ENCODE peak calls at places on chromosomes 2 and 18, in five cellular contexts. One of them, this sample, is unnamed.

GRCh38 chr18:26403451-26403850 is 144.9 kb downstream of the KCTD1 start:
- DNase-seq in A549: no peak
- DNase-seq in K562: no peak
- DNase-seq in IMR-90: no peak
- DNase-seq in H1: no peak
- DNase-seq in this sample: no peak

GRCh38 chr2:226427538-226428307 is 371.9 kb downstream of the IRS1 start:
- DNase-seq in A549: peak
- DNase-seq in H1: no peak
- DNase-seq in K562: no peak
- DNase-seq in IMR-90: peak
- DNase-seq in this sample: peak

GRCh38 chr2:176156959-176157498 is at the start of gene HOXD3:
- DNase-seq in K562: no peak
- DNase-seq in A549: no peak
- DNase-seq in IMR-90: no peak
- DNase-seq in H1: no peak
- DNase-seq in this sample: no peak

GRCh38 chr2:203934006-203934632 is 2.4 kb upstream of the ICOS start:
- DNase-seq in H1: no peak
- DNase-seq in A549: no peak
- DNase-seq in K562: no peak
- DNase-seq in IMR-90: no peak
- DNase-seq in this sample: no peak

GRCh38 chr2:196551014-196551413 is 88.5 kb upstream of the CCDC150 start:
- DNase-seq in H1: no peak
- DNase-seq in A549: no peak
- DNase-seq in IMR-90: no peak
- DNase-seq in K562: no peak
- DNase-seq in this sample: no peak

GRCh38 chr2:28547906-28548600 is 52.2 kb downstream of the PLB1 start:
- DNase-seq in IMR-90: no peak
- DNase-seq in H1: no peak
- DNase-seq in K562: no peak
- DNase-seq in A549: no peak
- DNase-seq in this sample: no peak

GRCh38 chr2:123659120-123659519 is 366.0 kb upstream of the CNTNAP5 start:
- DNase-seq in K562: no peak
- DNase-seq in IMR-90: no peak
- DNase-seq in H1: no peak
- DNase-seq in A549: no peak
- DNase-seq in this sample: no peak

GRCh38 chr2:74416721-74417120 is 4.7 kb downstream of the C2orf81 start:
- DNase-seq in A549: no peak
- DNase-seq in IMR-90: no peak
- DNase-seq in K562: no peak
- DNase-seq in H1: no peak
- DNase-seq in this sample: no peak

GRCh38 chr2:211730215-211730614 is 808.4 kb downstream of the ERBB4 start:
- DNase-seq in K562: no peak
- DNase-seq in IMR-90: no peak
- DNase-seq in A549: no peak
- DNase-seq in H1: no peak
- DNase-seq in this sample: no peak

GRCh38 chr2:42052702-42053481 is 5.1 kb downstream of the PKDCC start:
- DNase-seq in H1: no peak
- DNase-seq in IMR-90: peak
- DNase-seq in K562: peak
- DNase-seq in A549: no peak
- DNase-seq in this sample: no peak

GRCh38 chr2:36708119-36708741 is 11.7 kb downstream of the VIT start:
- DNase-seq in H1: no peak
- DNase-seq in IMR-90: peak
- DNase-seq in A549: no peak
- DNase-seq in K562: no peak
- DNase-seq in this sample: no peak

GRCh38 chr2:151334082-151334815 is 23.1 kb upstream of the TNFAIP6 start:
- DNase-seq in IMR-90: peak
- DNase-seq in A549: peak
- DNase-seq in H1: no peak
- DNase-seq in K562: no peak
- DNase-seq in this sample: peak

GRCh38 chr18:9874730-9875129 is 11.0 kb upstream of the TXNDC2 start:
- DNase-seq in K562: no peak
- DNase-seq in A549: no peak
- DNase-seq in H1: no peak
- DNase-seq in IMR-90: peak
- DNase-seq in this sample: no peak

GRCh38 chr2:191114403-191114886 is 36.3 kb downstream of the STAT4 start:
- DNase-seq in K562: no peak
- DNase-seq in IMR-90: peak
- DNase-seq in A549: peak
- DNase-seq in H1: no peak
- DNase-seq in this sample: no peak

GRCh38 chr2:169928463-169928864 is 101.2 kb downstream of the UBR3 start:
- DNase-seq in IMR-90: peak
- DNase-seq in H1: no peak
- DNase-seq in K562: peak
- DNase-seq in A549: peak
- DNase-seq in this sample: peak

GRCh38 chr2:62216616-62217015 is 20.7 kb downstream of the B3GNT2 start:
- DNase-seq in K562: peak
- DNase-seq in IMR-90: peak
- DNase-seq in A549: peak
- DNase-seq in H1: no peak
- DNase-seq in this sample: peak

GRCh38 chr2:3637311-3637675 is 20.7 kb upstream of the ALLC start:
- DNase-seq in IMR-90: no peak
- DNase-seq in H1: no peak
- DNase-seq in A549: no peak
- DNase-seq in K562: no peak
- DNase-seq in this sample: no peak

GRCh38 chr2:27959496-27959895 is 69.0 kb downstream of the BABAM2 start:
- DNase-seq in IMR-90: peak
- DNase-seq in A549: peak
- DNase-seq in H1: no peak
- DNase-seq in K562: peak
- DNase-seq in this sample: peak

GRCh38 chr18:41845563-41845962 is 109.5 kb upstream of the PIK3C3 start:
- DNase-seq in IMR-90: no peak
- DNase-seq in A549: no peak
- DNase-seq in K562: no peak
- DNase-seq in H1: no peak
- DNase-seq in this sample: no peak

GRCh38 chr2:140274891-140275290 is 1494.7 kb upstream of the NXPH2 start:
- DNase-seq in H1: no peak
- DNase-seq in IMR-90: no peak
- DNase-seq in A549: no peak
- DNase-seq in K562: no peak
- DNase-seq in this sample: no peak

GRCh38 chr2:223472771-223473170 is 129.4 kb downstream of the SCG2 start:
- DNase-seq in K562: no peak
- DNase-seq in IMR-90: no peak
- DNase-seq in A549: no peak
- DNase-seq in H1: no peak
- DNase-seq in this sample: no peak

GRCh38 chr2:178882666-178883440 is 75.6 kb upstream of the TTN start:
- DNase-seq in H1: no peak
- DNase-seq in IMR-90: peak
- DNase-seq in K562: no peak
- DNase-seq in A549: no peak
- DNase-seq in this sample: no peak

GRCh38 chr2:73197579-73197978 is 4.8 kb upstream of the NOTO start:
- DNase-seq in IMR-90: no peak
- DNase-seq in K562: no peak
- DNase-seq in H1: no peak
- DNase-seq in A549: no peak
- DNase-seq in this sample: no peak

GRCh38 chr2:222309361-222309760 is 10.6 kb upstream of the PAX3 start:
- DNase-seq in A549: no peak
- DNase-seq in H1: no peak
- DNase-seq in K562: no peak
- DNase-seq in IMR-90: no peak
- DNase-seq in this sample: no peak

GRCh38 chr2:237122214-237122666 is 36.6 kb downstream of the COPS8 start:
- DNase-seq in IMR-90: peak
- DNase-seq in A549: peak
- DNase-seq in H1: peak
- DNase-seq in K562: peak
- DNase-seq in this sample: peak

GRCh38 chr2:97708608-97709007 is 4.8 kb upstream of the ZAP70 start:
- DNase-seq in K562: no peak
- DNase-seq in IMR-90: no peak
- DNase-seq in H1: no peak
- DNase-seq in A549: peak
- DNase-seq in this sample: no peak

GRCh38 chr2:204529795-204530463 is 15.3 kb upstream of the PARD3B start:
- DNase-seq in IMR-90: no peak
- DNase-seq in A549: no peak
- DNase-seq in H1: no peak
- DNase-seq in K562: no peak
- DNase-seq in this sample: no peak

GRCh38 chr2:149861034-149861433 is 273.5 kb upstream of the MMADHC start:
- DNase-seq in A549: no peak
- DNase-seq in H1: no peak
- DNase-seq in IMR-90: no peak
- DNase-seq in K562: no peak
- DNase-seq in this sample: no peak

GRCh38 chr2:234858134-234858533 is 93.7 kb upstream of the SH3BP4 start:
- DNase-seq in H1: no peak
- DNase-seq in IMR-90: no peak
- DNase-seq in A549: no peak
- DNase-seq in K562: peak
- DNase-seq in this sample: no peak

DNA sequence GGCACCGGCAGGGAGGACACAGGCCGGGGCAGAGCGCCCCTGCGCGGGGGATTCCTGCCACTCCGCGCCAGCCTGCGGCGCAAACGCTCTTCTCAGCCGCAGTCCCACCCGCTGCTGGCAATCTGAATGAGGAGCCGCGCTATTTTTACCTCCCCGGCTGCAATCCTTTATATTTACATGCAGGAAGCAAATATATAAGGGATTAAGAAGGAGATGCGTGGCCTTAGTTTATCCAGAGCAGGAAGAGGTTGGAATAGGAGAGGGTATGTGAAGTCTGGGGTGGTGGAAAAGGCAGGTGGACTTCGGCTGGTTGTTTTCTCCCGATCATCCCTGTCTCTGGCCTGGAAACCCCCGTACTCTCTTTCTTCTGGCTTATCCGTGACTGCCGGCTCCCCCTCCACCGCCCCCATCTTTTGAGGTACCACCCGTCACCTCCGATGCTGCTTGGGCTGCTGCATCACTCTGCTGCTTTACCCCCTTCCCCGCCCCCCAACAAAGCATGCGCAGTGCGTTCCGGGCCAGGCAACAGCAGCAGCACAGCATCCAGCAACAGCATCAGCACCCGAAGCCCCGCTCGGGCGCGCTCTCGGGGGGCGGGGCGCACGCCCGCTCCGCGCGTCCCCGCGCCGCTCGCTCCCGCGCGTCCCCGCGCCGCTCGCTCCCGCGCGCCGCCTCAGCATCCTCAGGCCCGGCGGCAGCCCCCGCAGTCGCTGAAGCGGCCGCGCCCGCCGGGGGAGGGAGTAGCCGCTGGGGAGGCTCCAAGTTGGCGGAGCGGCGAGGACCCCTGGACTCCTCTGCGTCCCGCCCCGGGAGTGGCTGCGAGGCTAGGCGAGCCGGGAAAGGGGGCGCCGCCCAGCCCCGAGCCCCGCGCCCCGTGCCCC is at the start of gene ADAM23:
- DNase-seq in A549: peak
- DNase-seq in H1: peak
- DNase-seq in IMR-90: peak
- DNase-seq in K562: peak
- DNase-seq in this sample: no peak
- TF ChIP-seq MAFK in A549: no peak
- TF ChIP-seq MAFK in H1: no peak
- TF ChIP-seq MAFK in IMR-90: no peak
- TF ChIP-seq MAFK in K562: no peak
- TF ChIP-seq MAFK in this sample: no peak

GRCh38 chr2:120365236-120365793 is 19.4 kb downstream of the INHBB start:
- DNase-seq in A549: no peak
- DNase-seq in K562: no peak
- DNase-seq in H1: no peak
- DNase-seq in IMR-90: no peak
- DNase-seq in this sample: no peak

GRCh38 chr2:120368086-120368485 is 22.1 kb downstream of the INHBB start:
- DNase-seq in H1: no peak
- DNase-seq in A549: no peak
- DNase-seq in IMR-90: no peak
- DNase-seq in K562: no peak
- DNase-seq in this sample: no peak

GRCh38 chr2:120366698-120367097 is 20.8 kb downstream of the INHBB start:
- DNase-seq in K562: no peak
- DNase-seq in A549: no peak
- DNase-seq in H1: no peak
- DNase-seq in IMR-90: no peak
- DNase-seq in this sample: no peak

GRCh38 chr2:120367649-120368048 is 21.7 kb downstream of the INHBB start:
- DNase-seq in H1: no peak
- DNase-seq in K562: no peak
- DNase-seq in IMR-90: peak
- DNase-seq in A549: no peak
- DNase-seq in this sample: no peak

DNA sequence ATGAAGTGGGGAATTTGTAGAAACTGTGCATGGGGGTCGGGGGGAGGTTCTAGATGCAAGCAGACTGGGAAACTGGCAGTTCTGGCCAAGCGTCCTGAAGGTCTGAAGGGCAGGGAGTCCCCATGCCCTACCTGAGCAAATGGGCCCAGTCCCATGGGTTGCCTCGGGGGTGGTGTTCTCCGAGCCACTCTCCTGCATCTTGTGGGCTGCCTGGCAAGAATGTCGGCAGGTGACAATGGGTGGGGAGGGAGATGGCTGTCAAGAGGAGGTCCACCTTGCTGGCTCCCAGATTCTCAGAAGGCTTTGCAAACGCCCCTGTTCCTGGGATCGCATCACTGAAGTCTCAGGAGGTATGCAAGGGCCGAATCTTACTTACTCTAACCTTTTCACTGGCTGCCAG is 21.3 kb downstream of the INHBB start:
- DNase-seq in H1: no peak
- DNase-seq in A549: no peak
- DNase-seq in IMR-90: no peak
- DNase-seq in K562: no peak
- DNase-seq in this sample: no peak
- TF ChIP-seq MAFK in H1: no peak
- TF ChIP-seq MAFK in A549: no peak
- TF ChIP-seq MAFK in IMR-90: no peak
- TF ChIP-seq MAFK in K562: no peak
- TF ChIP-seq MAFK in this sample: no peak

GRCh38 chr2:172246649-172247048 is 143.9 kb upstream of the DLX2 start:
- DNase-seq in A549: peak
- DNase-seq in H1: no peak
- DNase-seq in IMR-90: peak
- DNase-seq in K562: peak
- DNase-seq in this sample: peak
- TF ChIP-seq MAFK in A549: no peak
- TF ChIP-seq MAFK in H1: no peak
- TF ChIP-seq MAFK in IMR-90: no peak
- TF ChIP-seq MAFK in K562: no peak
- TF ChIP-seq MAFK in this sample: no peak

GRCh38 chr2:209977386-209978239 is 24.8 kb upstream of the RPE start:
- DNase-seq in IMR-90: peak
- DNase-seq in K562: peak
- DNase-seq in A549: peak
- DNase-seq in H1: no peak
- DNase-seq in this sample: peak
- TF ChIP-seq MAFK in IMR-90: no peak
- TF ChIP-seq MAFK in K562: no peak
- TF ChIP-seq MAFK in A549: no peak
- TF ChIP-seq MAFK in H1: no peak
- TF ChIP-seq MAFK in this sample: no peak